ENCODE peak calls at places on chromosomes 5 and 9, in eight cellular contexts. L, I, X, O, T, B, C and P are unnamed samples. For H3K4me1, the result is how much of the 10 kb centered on the place peaks cover.

GRCh38 chr9:112764837-112765236 is 14.3 kb downstream of the SNX30 start:
- DNase-seq in L (peak), I (no peak), X (no peak), O (peak), T (peak), B (no peak), C (no peak), P (no peak)

GRCh38 chr5:135535820-135536801 is at the start of gene NEUROG1:
- DNase-seq in L (no peak), I (no peak), X (no peak), O (peak), T (no peak), B (no peak), C (no peak), P (no peak)

GRCh38 chr5:41637869-41638268 is 127.5 kb upstream of the PLCXD3 start:
- DNase-seq in L (no peak), I (no peak), X (no peak), O (peak), T (no peak), B (no peak), C (no peak), P (no peak)

GRCh38 chr5:88875609-88876234 is 7.3 kb downstream of the MEF2C start:
- DNase-seq in L (no peak), I (no peak), X (no peak), O (no peak), T (no peak), B (no peak), C (no peak), P (no peak)

GRCh38 chr5:127340606-127341005 is 50.0 kb downstream of the MEGF10 start:
- DNase-seq in L (no peak), I (no peak), X (no peak), O (no peak), T (no peak), B (no peak), C (no peak), P (no peak)

GRCh38 chr5:133360693-133361479 is 251.5 kb downstream of the FSTL4 start:
- DNase-seq in L (no peak), I (peak), X (no peak), O (no peak), T (no peak), B (no peak), C (no peak), P (no peak)

GRCh38 chr5:167755420-167755819 is 536.0 kb upstream of the WWC1 start:
- DNase-seq in L (no peak), I (no peak), X (no peak), O (no peak), T (no peak), B (no peak), C (no peak), P (no peak)

GRCh38 chr9:132669636-132670358 is at the start of gene DDX31:
- DNase-seq in L (peak), I (peak), X (peak), O (peak), T (peak), B (peak), C (peak), P (peak)

GRCh38 chr5:140118294-140118936 is 4.5 kb downstream of the PURA start:
- DNase-seq in L (no peak), I (no peak), X (no peak), O (peak), T (no peak), B (no peak), C (no peak), P (no peak)

GRCh38 chr9:127308559-127309429 is 44.2 kb downstream of the GARNL3 start:
- DNase-seq in L (no peak), I (no peak), X (no peak), O (no peak), T (no peak), B (no peak), C (no peak), P (no peak)

GRCh38 chr5:107937710-107938355 is 267.1 kb upstream of the EFNA5 start:
- DNase-seq in L (no peak), I (no peak), X (no peak), O (no peak), T (no peak), B (no peak), C (no peak), P (no peak)

GRCh38 chr9:94169978-94170377 is 85.7 kb downstream of the PTPDC1 start:
- DNase-seq in L (no peak), I (no peak), X (no peak), O (no peak), T (no peak), B (no peak), C (no peak), P (no peak)

GRCh38 chr9:94167376-94167775 is 83.1 kb downstream of the PTPDC1 start:
- DNase-seq in L (no peak), I (no peak), X (no peak), O (no peak), T (no peak), B (no peak), C (no peak), P (no peak)

GRCh38 chr9:94167055-94167346 is 82.7 kb downstream of the PTPDC1 start:
- DNase-seq in L (no peak), I (no peak), X (peak), O (peak), T (no peak), B (no peak), C (no peak), P (no peak)

GRCh38 chr9:94166237-94167054 is 82.2 kb downstream of the PTPDC1 start:
- DNase-seq in L (peak), I (peak), X (peak), O (peak), T (peak), B (peak), C (peak), P (peak)

GRCh38 chr9:94168203-94169000 is 84.1 kb downstream of the PTPDC1 start:
- DNase-seq in L (no peak), I (no peak), X (no peak), O (no peak), T (no peak), B (no peak), C (no peak), P (no peak)
- H3K4me1 ChIP-seq in L (under half), I (half or more), X (half or more), O (under half), T (under half), B (under half), C (half or more), P (half or more)

GRCh38 chr5:165209101-165209727 is 1703.8 kb downstream of the MAT2B start:
- DNase-seq in L (no peak), I (no peak), X (no peak), O (peak), T (no peak), B (no peak), C (no peak), P (no peak)
- TF ChIP-seq CTCF in L (peak), I (peak), X (peak), O (no peak), T (peak), B (no peak), C (no peak), P (peak)

GRCh38 chr9:37565661-37566618 is 10.2 kb downstream of the FBXO10 start:
- DNase-seq in L (no peak), I (no peak), X (no peak), O (peak), T (peak), B (no peak), C (no peak), P (no peak)

GRCh38 chr9:37566716-37567115 is 9.5 kb downstream of the FBXO10 start:
- DNase-seq in L (no peak), I (no peak), X (no peak), O (no peak), T (no peak), B (no peak), C (no peak), P (no peak)

GRCh38 chr9:37564931-37565330 is 11.2 kb downstream of the FBXO10 start:
- DNase-seq in L (no peak), I (no peak), X (no peak), O (no peak), T (no peak), B (no peak), C (no peak), P (no peak)

GRCh38 chr9:37561682-37562081 is 14.5 kb downstream of the FBXO10 start:
- DNase-seq in L (no peak), I (no peak), X (no peak), O (no peak), T (no peak), B (no peak), C (no peak), P (no peak)

DNA sequence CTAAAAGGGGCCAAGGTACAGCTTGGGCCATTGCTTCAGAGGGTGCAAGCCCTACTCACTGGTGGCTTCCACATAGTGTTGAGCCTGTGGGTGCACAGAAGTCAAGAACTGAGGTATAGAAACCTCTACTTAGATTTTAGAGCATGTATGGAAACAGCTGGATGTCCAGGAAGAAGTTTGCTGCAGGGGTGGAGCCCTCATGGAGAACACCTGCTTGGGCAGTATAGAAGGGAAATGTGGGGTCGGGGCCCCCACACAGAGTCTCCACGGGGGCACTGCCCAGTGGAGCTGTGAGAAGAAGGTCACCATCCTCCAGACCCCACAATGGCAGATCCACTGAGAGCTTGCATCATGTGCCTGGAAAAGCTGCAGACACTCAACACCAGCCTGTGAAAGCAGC is 12.1 kb downstream of the FBXO10 start:
- DNase-seq in L (no peak), I (no peak), X (no peak), O (no peak), T (no peak), B (no peak), C (no peak), P (no peak)
- H3K4me3 ChIP-seq in L (no peak), I (no peak), X (no peak), O (no peak), T (no peak), B (no peak), C (no peak), P (no peak)

DNA sequence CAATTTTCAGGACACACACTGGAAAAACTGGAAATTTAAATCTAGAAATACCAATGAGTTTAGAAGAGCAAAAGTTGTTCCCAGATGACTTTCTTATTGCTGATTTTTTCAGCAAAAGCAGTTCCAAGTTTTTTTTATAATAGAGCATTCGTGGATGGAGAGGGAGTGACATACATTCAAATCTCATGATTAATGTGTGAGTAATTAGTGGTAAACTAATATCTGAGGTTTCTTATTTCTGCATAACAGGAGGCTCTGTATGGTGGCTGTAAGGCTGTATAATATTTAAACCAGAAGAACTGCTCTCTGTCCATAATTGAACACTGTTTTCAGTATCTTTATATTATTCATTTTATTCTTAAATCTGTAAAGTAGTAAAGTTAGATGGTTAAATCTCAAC is 25.8 kb downstream of the LYSMD3 start:
- DNase-seq in L (no peak), I (no peak), X (no peak), O (no peak), T (no peak), B (no peak), C (no peak), P (no peak)
- H3K4me1 ChIP-seq in L (under half), I (under half), X (under half), O (under half), T (under half), B (under half), C (under half), P (under half)